ENCODE peak calls at places on chromosomes 12 and 14, in eight cellular contexts. W is fibroblast of the aortic adventitia, H is neural progenitor cell, G is AG04449, L is sigmoid colon, S is bronchial epithelial cell, V is upper lobe of right lung, O is BE2C. M is an unnamed sample.

GRCh38 chr12:124774054-124774461 is 89.6 kb downstream of the SCARB1 start:
- DNase-seq in W (peak), H (no peak), G (no peak), L (no peak), S (no peak), V (no peak), O (no peak), M (no peak)

GRCh38 chr14:49612671-49613070 is 7.8 kb downstream of the RPL36AL start:
- DNase-seq in W (no peak), H (no peak), G (no peak), L (no peak), S (no peak), V (no peak), O (no peak), M (no peak)

GRCh38 chr12:13001725-13002040 is 1.6 kb upstream of the HEBP1 start:
- DNase-seq in W (no peak), H (no peak), G (no peak), L (peak), S (no peak), V (no peak), O (no peak), M (no peak)

GRCh38 chr14:24481622-24482324 is 26.3 kb downstream of the CMA1 start:
- DNase-seq in W (peak), H (peak), G (no peak), L (no peak), S (peak), V (peak), O (peak), M (no peak)

GRCh38 chr12:49121047-49121696 is 10.0 kb downstream of the TUBA1B start:
- DNase-seq in W (peak), H (peak), G (no peak), L (peak), S (peak), V (no peak), O (peak), M (no peak)

GRCh38 chr12:57726151-57726883 is 12.2 kb downstream of the AGAP2 start:
- DNase-seq in W (peak), H (peak), G (peak), L (peak), S (peak), V (peak), O (peak), M (no peak)

GRCh38 chr12:50598321-50598862 is 93.6 kb downstream of the DIP2B start:
- DNase-seq in W (peak), H (no peak), G (no peak), L (no peak), S (peak), V (no peak), O (no peak), M (no peak)

GRCh38 chr12:93137656-93138612 is 208.8 kb upstream of the EEA1 start:
- DNase-seq in W (peak), H (no peak), G (no peak), L (no peak), S (peak), V (no peak), O (peak), M (no peak)

GRCh38 chr14:99395904-99396530 is 84.6 kb downstream of the SETD3 start:
- DNase-seq in W (no peak), H (no peak), G (no peak), L (peak), S (peak), V (no peak), O (no peak), M (no peak)

DNA sequence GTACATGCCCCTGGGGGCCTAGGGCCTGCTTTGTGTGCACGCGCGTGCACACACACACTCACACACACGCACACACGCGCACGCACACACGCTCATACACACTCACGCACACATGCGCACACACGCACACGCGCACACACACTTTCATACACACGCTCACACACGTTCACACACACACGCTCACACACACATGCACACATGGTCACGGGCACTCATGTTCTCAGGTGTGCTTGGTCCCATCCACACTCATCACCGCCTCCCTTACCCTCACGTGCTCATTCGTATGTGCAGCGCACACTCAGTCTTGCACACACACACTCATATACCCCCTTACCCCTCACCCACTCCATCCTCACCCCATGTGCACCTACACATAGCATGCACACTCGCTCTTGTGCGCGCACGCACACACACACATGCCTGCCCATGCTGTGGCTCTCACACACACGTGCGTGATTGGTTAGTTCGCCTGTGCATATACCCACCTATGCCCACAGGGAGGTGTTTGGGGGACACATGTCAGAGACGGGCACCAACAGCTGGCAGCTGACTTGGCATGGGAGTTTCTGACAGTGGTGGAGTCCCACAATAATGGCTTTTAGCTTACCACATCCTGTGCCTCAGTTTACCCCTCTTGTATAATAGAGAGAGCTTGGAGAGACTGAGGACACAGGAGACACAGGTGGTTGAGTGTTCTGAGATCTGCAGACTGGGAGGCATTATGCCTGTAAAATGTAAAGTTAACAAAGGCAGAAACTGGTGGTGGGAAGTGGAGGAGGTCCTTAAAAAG is 28.7 kb downstream of the TSPAN9 start:
- DNase-seq in W (no peak), H (no peak), G (no peak), L (no peak), S (no peak), V (no peak), O (no peak), M (no peak)
- H3K4me3 ChIP-seq in W (no peak), H (no peak), G (no peak), L (no peak), S (no peak), V (no peak), O (no peak), M (no peak)

DNA sequence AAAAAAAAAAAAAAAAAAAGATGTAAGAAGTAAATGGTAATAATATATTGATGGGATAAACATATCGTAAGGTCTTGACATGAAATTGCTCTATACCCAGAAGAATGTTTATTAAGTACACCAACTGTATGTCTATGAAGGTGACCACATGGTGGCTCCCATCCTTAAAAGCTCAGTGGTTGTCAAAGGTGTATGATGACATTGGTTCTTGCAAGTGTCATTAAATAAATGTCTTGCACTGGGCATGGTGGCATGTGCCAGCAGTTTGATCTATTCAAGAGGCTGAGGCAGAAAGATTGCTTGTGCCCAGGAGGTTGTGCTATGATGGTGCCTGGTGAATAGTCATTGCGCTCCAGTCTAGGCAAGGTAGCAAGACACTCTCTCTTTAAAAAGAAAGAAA is 10.4 kb downstream of the CCT2 start:
- DNase-seq in W (no peak), H (no peak), G (no peak), L (no peak), S (no peak), V (no peak), O (no peak), M (no peak)
- TF ChIP-seq CTCF in W (no peak), H (no peak), G (no peak), L (no peak), S (no peak), V (no peak), O (peak), M (no peak)

GRCh38 chr12:117178745-117179144 is 11.5 kb downstream of the FBXO21 start:
- DNase-seq in W (no peak), H (no peak), G (no peak), L (no peak), S (no peak), V (no peak), O (no peak), M (no peak)
- H3K4me3 ChIP-seq in W (no peak), H (no peak), G (no peak), L (no peak), S (no peak), V (no peak), O (no peak), M (no peak)

GRCh38 chr12:1933342-1933992 is 15.0 kb upstream of the CACNA2D4 start:
- DNase-seq in W (peak), H (peak), G (no peak), L (peak), S (no peak), V (peak), O (no peak), M (no peak)
- TF ChIP-seq CTCF in W (no peak), H (no peak), G (no peak), L (no peak), S (no peak), V (no peak), O (no peak), M (peak)

GRCh38 chr14:32435411-32435810 is 106.3 kb downstream of the AKAP6 start:
- DNase-seq in W (no peak), H (no peak), G (no peak), L (no peak), S (no peak), V (no peak), O (no peak), M (no peak)
- H3K4me3 ChIP-seq in W (no peak), H (no peak), G (no peak), L (no peak), S (no peak), V (no peak), O (no peak), M (no peak)

GRCh38 chr12:81627336-81628189 is 131.6 kb downstream of the PPFIA2 start:
- DNase-seq in W (peak), H (peak), G (no peak), L (no peak), S (peak), V (no peak), O (peak), M (peak)
- TF ChIP-seq CTCF in W (peak), H (peak), G (peak), L (peak), S (peak), V (peak), O (peak), M (peak)